ENCODE peak calls at places on chromosomes 2 and 18, in eight cellular contexts. E, K, U, W, X, Z, M and Y are unnamed samples. For H3K4me1, the result is how much of the 10 kb centered on the place peaks cover.

GRCh38 chr2:101410716-101411115 is 23.4 kb upstream of the CREG2 start:
- DNase-seq in E (no peak), K (no peak), U (no peak), W (no peak), X (no peak), Z (no peak), M (no peak), Y (no peak)

GRCh38 chr18:23225518-23225917 is 90.2 kb downstream of the CABLES1 start:
- DNase-seq in E (no peak), K (no peak), U (no peak), W (no peak), X (no peak), Z (no peak), M (no peak), Y (no peak)

GRCh38 chr18:49723648-49724180 is 89.6 kb downstream of the ACAA2 start:
- DNase-seq in E (no peak), K (no peak), U (no peak), W (no peak), X (no peak), Z (no peak), M (no peak), Y (no peak)

GRCh38 chr2:57906152-57906732 is 140.4 kb upstream of the VRK2 start:
- DNase-seq in E (no peak), K (peak), U (peak), W (no peak), X (no peak), Z (no peak), M (no peak), Y (no peak)

GRCh38 chr2:96747061-96747460 is 7.2 kb upstream of the LMAN2L start:
- DNase-seq in E (no peak), K (no peak), U (no peak), W (no peak), X (no peak), Z (no peak), M (no peak), Y (no peak)

GRCh38 chr18:25076980-25077780 is 274.8 kb downstream of the ZNF521 start:
- DNase-seq in E (no peak), K (no peak), U (no peak), W (no peak), X (no peak), Z (no peak), M (no peak), Y (no peak)

GRCh38 chr2:165057931-165058330 is 102.6 kb upstream of the SLC38A11 start:
- DNase-seq in E (no peak), K (no peak), U (no peak), W (no peak), X (no peak), Z (no peak), M (no peak), Y (no peak)

GRCh38 chr2:71505086-71505769 is 51.9 kb downstream of the DYSF start:
- DNase-seq in E (peak), K (no peak), U (no peak), W (no peak), X (no peak), Z (no peak), M (no peak), Y (no peak)

GRCh38 chr2:151297882-151298281 is 8.4 kb upstream of the NMI start:
- DNase-seq in E (no peak), K (no peak), U (no peak), W (no peak), X (no peak), Z (no peak), M (no peak), Y (no peak)

GRCh38 chr18:49030692-49031443 is 80.1 kb upstream of the SMAD7 start:
- DNase-seq in E (no peak), K (no peak), U (no peak), W (no peak), X (no peak), Z (no peak), M (no peak), Y (peak)

GRCh38 chr2:227280895-227281294 is 44.2 kb upstream of the MFF start:
- DNase-seq in E (no peak), K (no peak), U (no peak), W (no peak), X (no peak), Z (no peak), M (no peak), Y (no peak)

GRCh38 chr2:220556658-220557057 is 929.2 kb downstream of the SLC4A3 start:
- DNase-seq in E (no peak), K (no peak), U (no peak), W (no peak), X (no peak), Z (no peak), M (no peak), Y (no peak)

GRCh38 chr2:149098722-149099121 is 60.2 kb downstream of the LYPD6B start:
- DNase-seq in E (no peak), K (no peak), U (no peak), W (no peak), X (peak), Z (no peak), M (no peak), Y (no peak)

GRCh38 chr2:86249843-86250402 is 50.7 kb downstream of the MRPL35 start:
- DNase-seq in E (peak), K (peak), U (no peak), W (no peak), X (no peak), Z (no peak), M (no peak), Y (no peak)

GRCh38 chr2:74020717-74021406 is 36.2 kb downstream of the TET3 start:
- DNase-seq in E (no peak), K (no peak), U (no peak), W (no peak), X (no peak), Z (no peak), M (no peak), Y (no peak)

GRCh38 chr2:72757177-72757775 is 68.6 kb downstream of the EXOC6B start:
- DNase-seq in E (peak), K (peak), U (peak), W (no peak), X (no peak), Z (no peak), M (no peak), Y (no peak)

GRCh38 chr2:84556190-84556589 is 39.9 kb downstream of the DNAH6 start:
- DNase-seq in E (no peak), K (no peak), U (no peak), W (no peak), X (no peak), Z (no peak), M (no peak), Y (no peak)

GRCh38 chr18:77940566-77940965 is 690.9 kb downstream of the GALR1 start:
- DNase-seq in E (no peak), K (no peak), U (no peak), W (no peak), X (no peak), Z (no peak), M (no peak), Y (no peak)

GRCh38 chr2:66439291-66440010 is 4.5 kb downstream of the MEIS1 start:
- DNase-seq in E (peak), K (no peak), U (no peak), W (peak), X (no peak), Z (no peak), M (no peak), Y (peak)

GRCh38 chr2:74893332-74893731 is 59.4 kb downstream of the HK2 start:
- DNase-seq in E (no peak), K (no peak), U (peak), W (no peak), X (no peak), Z (no peak), M (no peak), Y (no peak)

GRCh38 chr2:16900405-16901025 is 234.9 kb upstream of the CYRIA start:
- DNase-seq in E (peak), K (no peak), U (no peak), W (no peak), X (no peak), Z (no peak), M (no peak), Y (no peak)

GRCh38 chr18:61435064-61435652 is 101.9 kb downstream of the CDH20 start:
- DNase-seq in E (no peak), K (peak), U (no peak), W (no peak), X (no peak), Z (no peak), M (no peak), Y (no peak)

GRCh38 chr2:147829106-147829505 is 15.7 kb upstream of the ACVR2A start:
- DNase-seq in E (no peak), K (no peak), U (no peak), W (no peak), X (no peak), Z (no peak), M (no peak), Y (no peak)

GRCh38 chr2:192145496-192145895 is 49.2 kb downstream of the TMEFF2 start:
- DNase-seq in E (no peak), K (no peak), U (no peak), W (no peak), X (no peak), Z (no peak), M (no peak), Y (no peak)

GRCh38 chr18:56322403-56322802 is 316.0 kb downstream of the TXNL1 start:
- DNase-seq in E (no peak), K (no peak), U (no peak), W (no peak), X (no peak), Z (no peak), M (no peak), Y (no peak)

GRCh38 chr2:186405847-186406246 is 80.2 kb upstream of the ZC3H15 start:
- DNase-seq in E (no peak), K (no peak), U (no peak), W (no peak), X (no peak), Z (no peak), M (no peak), Y (no peak)

GRCh38 chr2:190343500-190344274 is at the start of gene INPP1:
- DNase-seq in E (peak), K (no peak), U (peak), W (peak), X (peak), Z (peak), M (peak), Y (peak)

GRCh38 chr2:55862673-55863390 is 60.8 kb downstream of the EFEMP1 start:
- DNase-seq in E (no peak), K (no peak), U (peak), W (no peak), X (no peak), Z (peak), M (no peak), Y (peak)

GRCh38 chr2:14776216-14776615 is 143.7 kb downstream of the LRATD1 start:
- DNase-seq in E (no peak), K (no peak), U (no peak), W (no peak), X (no peak), Z (no peak), M (no peak), Y (no peak)

GRCh38 chr2:149068996-149069888 is 30.7 kb downstream of the LYPD6B start:
- DNase-seq in E (no peak), K (no peak), U (no peak), W (no peak), X (peak), Z (no peak), M (peak), Y (no peak)

GRCh38 chr2:190376083-190376482 is 32.1 kb upstream of the MFSD6 start:
- DNase-seq in E (no peak), K (no peak), U (no peak), W (no peak), X (no peak), Z (no peak), M (no peak), Y (no peak)

GRCh38 chr2:229235136-229235914 is 35.8 kb downstream of the PID1 start:
- DNase-seq in E (peak), K (no peak), U (no peak), W (peak), X (no peak), Z (no peak), M (no peak), Y (no peak)

GRCh38 chr2:44550571-44550970 is 188.8 kb downstream of the CAMKMT start:
- DNase-seq in E (no peak), K (no peak), U (no peak), W (no peak), X (no peak), Z (no peak), M (no peak), Y (no peak)

GRCh38 chr2:68463287-68463877 is 3.7 kb downstream of the FBXO48 start:
- DNase-seq in E (no peak), K (peak), U (peak), W (no peak), X (no peak), Z (no peak), M (no peak), Y (no peak)

GRCh38 chr2:126425943-126426342 is 230.0 kb upstream of the GYPC start:
- DNase-seq in E (no peak), K (no peak), U (no peak), W (no peak), X (no peak), Z (no peak), M (no peak), Y (no peak)

GRCh38 chr18:8153887-8154583 is 455.2 kb upstream of the RAB12 start:
- DNase-seq in E (no peak), K (no peak), U (no peak), W (no peak), X (no peak), Z (no peak), M (no peak), Y (no peak)

GRCh38 chr2:230778350-230779140 is 65.9 kb downstream of the CAB39 start:
- DNase-seq in E (no peak), K (no peak), U (no peak), W (no peak), X (no peak), Z (no peak), M (no peak), Y (no peak)
- H3K4me1 ChIP-seq in E (under half), K (under half), U (under half), W (under half), X (under half), Z (under half), M (under half), Y (under half)

GRCh38 chr2:239326831-239327535 is 73.8 kb downstream of the HDAC4 start:
- DNase-seq in E (peak), K (no peak), U (no peak), W (no peak), X (no peak), Z (no peak), M (peak), Y (no peak)
- H3K4me1 ChIP-seq in E (under half), K (under half), U (under half), W (under half), X (under half), Z (under half), M (under half), Y (under half)

GRCh38 chr2:239329284-239329971 is 71.4 kb downstream of the HDAC4 start:
- DNase-seq in E (no peak), K (no peak), U (no peak), W (no peak), X (no peak), Z (no peak), M (no peak), Y (peak)
- H3K4me1 ChIP-seq in E (under half), K (under half), U (under half), W (under half), X (under half), Z (under half), M (under half), Y (under half)

DNA sequence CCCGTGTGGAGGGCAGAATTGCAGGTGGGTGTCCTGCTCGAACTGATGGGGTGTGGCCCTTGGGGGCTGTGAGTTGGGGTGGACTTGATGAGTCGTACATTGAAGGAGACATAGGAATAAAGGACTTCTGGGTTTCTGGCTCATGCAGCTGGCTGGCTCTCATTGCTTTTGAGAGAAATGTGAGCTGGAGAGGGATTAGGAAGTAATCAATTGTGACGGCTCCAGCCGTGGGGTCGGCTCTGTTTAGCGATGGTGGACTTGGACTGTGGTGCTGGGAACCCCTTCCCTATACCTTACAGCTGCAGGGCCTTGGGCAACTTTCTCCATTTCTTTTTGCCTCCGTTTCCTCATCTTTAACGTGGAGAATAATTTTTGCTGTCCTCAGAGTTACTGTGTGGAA is 9.2 kb downstream of the IMPA2 start:
- DNase-seq in E (peak), K (no peak), U (no peak), W (peak), X (no peak), Z (no peak), M (no peak), Y (no peak)
- H3K4me1 ChIP-seq in E (half or more), K (under half), U (half or more), W (under half), X (under half), Z (under half), M (under half), Y (under half)

GRCh38 chr2:10337449-10337848 is 34.7 kb downstream of the HPCAL1 start:
- DNase-seq in E (no peak), K (no peak), U (no peak), W (no peak), X (no peak), Z (no peak), M (no peak), Y (no peak)
- H3K4me1 ChIP-seq in E (under half), K (half or more), U (half or more), W (under half), X (under half), Z (under half), M (under half), Y (under half)

GRCh38 chr2:47064076-47064475 is 91.0 kb downstream of the STPG4 start:
- DNase-seq in E (no peak), K (no peak), U (no peak), W (no peak), X (no peak), Z (no peak), M (no peak), Y (no peak)

GRCh38 chr2:47061989-47062678 is 93.0 kb downstream of the STPG4 start:
- DNase-seq in E (no peak), K (no peak), U (no peak), W (no peak), X (no peak), Z (no peak), M (no peak), Y (no peak)

GRCh38 chr2:47060652-47061170 is 94.4 kb downstream of the STPG4 start:
- DNase-seq in E (no peak), K (no peak), U (no peak), W (peak), X (no peak), Z (no peak), M (no peak), Y (no peak)

GRCh38 chr2:47063159-47063930 is 91.8 kb downstream of the STPG4 start:
- DNase-seq in E (no peak), K (no peak), U (no peak), W (peak), X (no peak), Z (no peak), M (no peak), Y (no peak)

GRCh38 chr2:47062721-47063120 is 92.4 kb downstream of the STPG4 start:
- DNase-seq in E (no peak), K (no peak), U (no peak), W (no peak), X (no peak), Z (no peak), M (no peak), Y (no peak)
- H3K4me1 ChIP-seq in E (under half), K (under half), U (under half), W (under half), X (under half), Z (half or more), M (under half), Y (half or more)

GRCh38 chr2:170823800-170824153 is 7.1 kb downstream of the GAD1 start:
- DNase-seq in E (no peak), K (no peak), U (no peak), W (no peak), X (no peak), Z (no peak), M (no peak), Y (no peak)
- H3K4me1 ChIP-seq in E (under half), K (under half), U (under half), W (under half), X (under half), Z (under half), M (under half), Y (under half)

DNA sequence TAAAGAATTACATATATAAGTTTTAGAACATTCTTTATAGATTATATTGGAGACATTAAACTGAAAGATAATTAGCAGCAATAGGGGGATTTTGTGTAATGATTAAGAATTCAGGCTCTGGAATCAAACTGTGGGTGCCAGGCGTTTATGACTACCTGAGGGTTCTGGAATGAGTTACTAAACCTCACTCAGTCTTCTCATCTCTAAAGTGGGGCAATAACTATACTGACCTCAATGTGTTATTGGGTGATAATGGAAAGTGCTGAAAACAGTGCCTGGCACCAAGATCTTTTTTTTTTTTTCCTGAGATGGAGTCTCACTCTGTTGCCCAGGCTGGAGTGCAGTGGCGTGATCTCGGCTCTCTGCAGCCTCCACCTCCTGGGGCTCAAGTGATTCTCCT is 7.2 kb downstream of the SERPINB8 start:
- DNase-seq in E (no peak), K (no peak), U (no peak), W (no peak), X (no peak), Z (no peak), M (no peak), Y (no peak)
- H3K4me1 ChIP-seq in E (under half), K (under half), U (under half), W (under half), X (under half), Z (under half), M (under half), Y (under half)

GRCh38 chr2:43345391-43345813 is 119.0 kb upstream of the ZFP36L2 start:
- DNase-seq in E (peak), K (no peak), U (no peak), W (no peak), X (no peak), Z (peak), M (no peak), Y (peak)

GRCh38 chr2:43347751-43348150 is 121.3 kb upstream of the ZFP36L2 start:
- DNase-seq in E (no peak), K (no peak), U (no peak), W (no peak), X (no peak), Z (no peak), M (no peak), Y (no peak)

GRCh38 chr2:43345872-43346271 is 119.5 kb upstream of the ZFP36L2 start:
- DNase-seq in E (no peak), K (no peak), U (no peak), W (no peak), X (no peak), Z (no peak), M (no peak), Y (no peak)

GRCh38 chr2:43344911-43345373 is 118.5 kb upstream of the ZFP36L2 start:
- DNase-seq in E (no peak), K (peak), U (no peak), W (no peak), X (no peak), Z (no peak), M (no peak), Y (no peak)

DNA sequence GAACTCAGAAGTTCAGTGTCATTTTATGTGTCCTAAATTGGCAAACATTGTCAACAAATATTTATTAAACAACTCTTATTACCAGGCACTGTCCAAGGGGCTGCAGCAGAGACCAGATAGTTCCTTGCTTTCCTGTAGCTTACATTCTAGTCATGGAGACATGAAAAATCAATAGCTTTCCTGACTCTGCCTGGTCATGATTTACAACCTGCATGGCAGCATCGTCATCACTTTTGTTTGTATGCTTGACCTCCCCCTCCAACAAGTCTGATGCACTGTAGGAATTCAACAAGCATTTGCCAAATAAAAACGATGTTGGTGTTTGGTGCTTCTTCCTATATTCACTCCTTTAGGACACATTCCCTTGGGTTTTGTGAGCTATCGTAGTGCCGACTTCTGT is 120.2 kb upstream of the ZFP36L2 start:
- DNase-seq in E (no peak), K (no peak), U (no peak), W (no peak), X (no peak), Z (no peak), M (no peak), Y (no peak)
- H3K4me1 ChIP-seq in E (under half), K (under half), U (under half), W (under half), X (under half), Z (under half), M (under half), Y (half or more)